ENCODE peak calls at places on chromosomes 12 and 14, in nine cellular contexts. One of them, this sample, is unnamed.
A peak's percentile ranks its signal among the peaks of the same experiment; 100 is the strongest.

GRCh38 chr14:85122690-85123089 is 407.3 kb upstream of the FLRT2 start:
- DNase-seq in left lung: no peak
- DNase-seq in sigmoid colon: no peak
- DNase-seq in right lobe of liver: no peak
- DNase-seq in BE2C: no peak
- DNase-seq in cardiac muscle cell: peak; percentile 23
- DNase-seq in IMR-90: peak; percentile 46
- DNase-seq in transverse colon: no peak
- DNase-seq in PC-3: peak; percentile 84
- DNase-seq in this sample: no peak

GRCh38 chr12:56087220-56087619 is 7.3 kb downstream of the ERBB3 start:
- DNase-seq in cardiac muscle cell: peak; percentile 17
- DNase-seq in right lobe of liver: peak; percentile 93
- DNase-seq in transverse colon: peak; percentile 91
- DNase-seq in left lung: peak; percentile 93
- DNase-seq in PC-3: peak; percentile 11
- DNase-seq in IMR-90: no peak
- DNase-seq in sigmoid colon: peak; percentile 75
- DNase-seq in BE2C: no peak
- DNase-seq in this sample: no peak

GRCh38 chr12:8077207-8077606 is 4.9 kb upstream of the NECAP1 start:
- DNase-seq in IMR-90: peak; percentile 62
- DNase-seq in left lung: no peak
- DNase-seq in transverse colon: no peak
- DNase-seq in PC-3: peak; percentile 65
- DNase-seq in BE2C: peak; percentile 49
- DNase-seq in right lobe of liver: no peak
- DNase-seq in cardiac muscle cell: no peak
- DNase-seq in sigmoid colon: no peak
- DNase-seq in this sample: peak; percentile 78

GRCh38 chr12:16229676-16230075 is 47.8 kb downstream of the SLC15A5 start:
- DNase-seq in left lung: no peak
- DNase-seq in BE2C: no peak
- DNase-seq in cardiac muscle cell: peak; percentile 19
- DNase-seq in transverse colon: no peak
- DNase-seq in right lobe of liver: no peak
- DNase-seq in sigmoid colon: no peak
- DNase-seq in PC-3: no peak
- DNase-seq in IMR-90: no peak
- DNase-seq in this sample: no peak

GRCh38 chr12:6337958-6338406 is 3.9 kb downstream of the TNFRSF1A start:
- DNase-seq in IMR-90: no peak
- DNase-seq in cardiac muscle cell: peak; percentile 52
- DNase-seq in PC-3: no peak
- DNase-seq in BE2C: no peak
- DNase-seq in right lobe of liver: no peak
- DNase-seq in sigmoid colon: no peak
- DNase-seq in transverse colon: no peak
- DNase-seq in left lung: no peak
- DNase-seq in this sample: no peak

GRCh38 chr14:101773378-101773777 is 11.9 kb downstream of the PPP2R5C start:
- DNase-seq in IMR-90: no peak
- DNase-seq in sigmoid colon: no peak
- DNase-seq in BE2C: no peak
- DNase-seq in transverse colon: no peak
- DNase-seq in cardiac muscle cell: no peak
- DNase-seq in left lung: no peak
- DNase-seq in PC-3: no peak
- DNase-seq in right lobe of liver: no peak
- DNase-seq in this sample: no peak

GRCh38 chr12:89995870-89996269 is 287.2 kb upstream of the ATP2B1 start:
- DNase-seq in IMR-90: peak; percentile 33
- DNase-seq in transverse colon: no peak
- DNase-seq in BE2C: no peak
- DNase-seq in left lung: no peak
- DNase-seq in right lobe of liver: no peak
- DNase-seq in cardiac muscle cell: no peak
- DNase-seq in PC-3: no peak
- DNase-seq in sigmoid colon: no peak
- DNase-seq in this sample: no peak

GRCh38 chr12:67042697-67043131 is 226.4 kb upstream of the CAND1 start:
- DNase-seq in PC-3: peak; percentile 69
- DNase-seq in right lobe of liver: no peak
- DNase-seq in cardiac muscle cell: peak; percentile 2
- DNase-seq in BE2C: no peak
- DNase-seq in left lung: no peak
- DNase-seq in IMR-90: peak; percentile 1
- DNase-seq in transverse colon: no peak
- DNase-seq in sigmoid colon: no peak
- DNase-seq in this sample: peak; percentile 52

GRCh38 chr12:2034633-2035420 is 18.0 kb upstream of the CACNA1C start:
- DNase-seq in cardiac muscle cell: peak; percentile 85
- DNase-seq in sigmoid colon: peak; percentile 94
- DNase-seq in transverse colon: peak; percentile 93
- DNase-seq in BE2C: peak; percentile 94
- DNase-seq in left lung: peak; percentile 97
- DNase-seq in right lobe of liver: peak; percentile 91
- DNase-seq in IMR-90: peak; percentile 66
- DNase-seq in PC-3: peak; percentile 75
- DNase-seq in this sample: peak; percentile 9

GRCh38 chr14:71803539-71804260 is 128.5 kb upstream of the RGS6 start:
- DNase-seq in cardiac muscle cell: peak; percentile 24
- DNase-seq in sigmoid colon: no peak
- DNase-seq in BE2C: no peak
- DNase-seq in transverse colon: no peak
- DNase-seq in IMR-90: peak; percentile 68
- DNase-seq in PC-3: peak; percentile 92
- DNase-seq in left lung: no peak
- DNase-seq in right lobe of liver: no peak
- DNase-seq in this sample: peak; percentile 54

GRCh38 chr12:104792570-104792969 is 165.5 kb downstream of the SLC41A2 start:
- DNase-seq in right lobe of liver: no peak
- DNase-seq in sigmoid colon: peak; percentile 74
- DNase-seq in left lung: no peak
- DNase-seq in cardiac muscle cell: peak; percentile 87
- DNase-seq in PC-3: peak; percentile 94
- DNase-seq in transverse colon: no peak
- DNase-seq in BE2C: no peak
- DNase-seq in IMR-90: peak; percentile 86
- DNase-seq in this sample: peak; percentile 56

GRCh38 chr12:56914256-56914655 is 20.0 kb downstream of the SDR9C7 start:
- DNase-seq in PC-3: no peak
- DNase-seq in cardiac muscle cell: no peak
- DNase-seq in right lobe of liver: no peak
- DNase-seq in IMR-90: no peak
- DNase-seq in sigmoid colon: no peak
- DNase-seq in BE2C: no peak
- DNase-seq in transverse colon: no peak
- DNase-seq in left lung: no peak
- DNase-seq in this sample: no peak

GRCh38 chr14:99241314-99242035 is 30.5 kb downstream of the BCL11B start:
- DNase-seq in right lobe of liver: no peak
- DNase-seq in cardiac muscle cell: no peak
- DNase-seq in transverse colon: no peak
- DNase-seq in PC-3: no peak
- DNase-seq in sigmoid colon: no peak
- DNase-seq in IMR-90: no peak
- DNase-seq in left lung: no peak
- DNase-seq in BE2C: no peak
- DNase-seq in this sample: no peak

GRCh38 chr12:113208041-113208934 is 13.0 kb upstream of the TPCN1 start:
- DNase-seq in cardiac muscle cell: peak; percentile 55
- DNase-seq in right lobe of liver: no peak
- DNase-seq in left lung: no peak
- DNase-seq in PC-3: no peak
- DNase-seq in IMR-90: peak; percentile 79
- DNase-seq in sigmoid colon: peak; percentile 73
- DNase-seq in transverse colon: peak; percentile 67
- DNase-seq in BE2C: no peak
- DNase-seq in this sample: no peak

GRCh38 chr12:7970475-7971252 is 34.7 kb upstream of the SLC2A3 start:
- DNase-seq in right lobe of liver: peak; percentile 80
- DNase-seq in sigmoid colon: peak; percentile 93
- DNase-seq in IMR-90: peak; percentile 94
- DNase-seq in PC-3: peak; percentile 81
- DNase-seq in cardiac muscle cell: peak; percentile 98
- DNase-seq in left lung: peak; percentile 98
- DNase-seq in transverse colon: peak; percentile 82
- DNase-seq in BE2C: peak; percentile 83
- DNase-seq in this sample: peak; percentile 90

GRCh38 chr14:60161176-60162107 is 3.8 kb downstream of the DHRS7 start:
- DNase-seq in PC-3: peak; percentile 51
- DNase-seq in transverse colon: no peak
- DNase-seq in right lobe of liver: peak; percentile 78
- DNase-seq in IMR-90: peak; percentile 18
- DNase-seq in cardiac muscle cell: peak; percentile 21
- DNase-seq in left lung: no peak
- DNase-seq in BE2C: no peak
- DNase-seq in sigmoid colon: peak; percentile 73
- DNase-seq in this sample: no peak

GRCh38 chr14:37602605-37603453 is 7.4 kb downstream of the TTC6 start:
- DNase-seq in BE2C: no peak
- DNase-seq in right lobe of liver: peak; percentile 75
- DNase-seq in IMR-90: no peak
- DNase-seq in PC-3: no peak
- DNase-seq in left lung: no peak
- DNase-seq in transverse colon: no peak
- DNase-seq in sigmoid colon: no peak
- DNase-seq in cardiac muscle cell: no peak
- DNase-seq in this sample: no peak

GRCh38 chr14:37601849-37602248 is 6.4 kb downstream of the TTC6 start:
- DNase-seq in right lobe of liver: no peak
- DNase-seq in transverse colon: no peak
- DNase-seq in PC-3: no peak
- DNase-seq in left lung: no peak
- DNase-seq in cardiac muscle cell: no peak
- DNase-seq in IMR-90: no peak
- DNase-seq in BE2C: no peak
- DNase-seq in sigmoid colon: no peak
- DNase-seq in this sample: no peak

GRCh38 chr14:37599527-37600368 is 4.3 kb downstream of the TTC6 start:
- DNase-seq in sigmoid colon: no peak
- DNase-seq in IMR-90: no peak
- DNase-seq in left lung: no peak
- DNase-seq in right lobe of liver: no peak
- DNase-seq in BE2C: no peak
- DNase-seq in PC-3: peak; percentile 63
- DNase-seq in cardiac muscle cell: no peak
- DNase-seq in transverse colon: no peak
- DNase-seq in this sample: no peak

GRCh38 chr14:37600880-37601741 is 5.7 kb downstream of the TTC6 start:
- DNase-seq in left lung: no peak
- DNase-seq in transverse colon: no peak
- DNase-seq in PC-3: peak; percentile 38
- DNase-seq in right lobe of liver: peak; percentile 70
- DNase-seq in IMR-90: no peak
- DNase-seq in BE2C: no peak
- DNase-seq in sigmoid colon: no peak
- DNase-seq in cardiac muscle cell: no peak
- DNase-seq in this sample: no peak

GRCh38 chr14:37603688-37604251 is 8.3 kb downstream of the TTC6 start:
- DNase-seq in transverse colon: no peak
- DNase-seq in cardiac muscle cell: no peak
- DNase-seq in right lobe of liver: no peak
- DNase-seq in IMR-90: no peak
- DNase-seq in BE2C: no peak
- DNase-seq in sigmoid colon: no peak
- DNase-seq in PC-3: no peak
- DNase-seq in left lung: no peak
- DNase-seq in this sample: no peak
- H3K27me3 ChIP-seq in transverse colon: peaks cover 58% of the 10 kb centered on the region
- H3K27me3 ChIP-seq in cardiac muscle cell: peaks cover 100% of the 10 kb centered on the region
- H3K27me3 ChIP-seq in right lobe of liver: no peaks in the 10 kb centered on the region
- H3K27me3 ChIP-seq in IMR-90: peaks cover 86% of the 10 kb centered on the region
- H3K27me3 ChIP-seq in BE2C: peaks cover 63% of the 10 kb centered on the region
- H3K27me3 ChIP-seq in sigmoid colon: peaks cover 60% of the 10 kb centered on the region
- H3K27me3 ChIP-seq in PC-3: no peaks in the 10 kb centered on the region
- H3K27me3 ChIP-seq in left lung: peaks cover 82% of the 10 kb centered on the region
- H3K27me3 ChIP-seq in this sample: peaks cover 100% of the 10 kb centered on the region

DNA sequence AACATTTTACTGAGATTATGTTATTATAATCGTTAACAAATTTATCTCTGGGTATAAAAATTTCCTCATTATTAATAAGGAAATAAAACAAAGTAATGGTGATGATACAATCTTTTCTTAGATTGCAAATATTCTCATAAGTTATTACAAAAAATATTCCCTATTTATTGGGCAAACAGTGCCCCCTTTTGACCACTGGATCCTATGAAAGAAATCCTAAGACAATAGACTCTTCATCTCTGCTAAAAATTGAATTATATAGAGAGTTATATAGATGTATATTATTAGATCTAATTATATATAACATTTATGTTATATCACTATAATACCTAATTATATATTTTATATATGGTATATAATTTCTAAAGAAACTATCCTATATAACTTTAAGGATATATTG is 94.2 kb upstream of the FGD4 start:
- DNase-seq in PC-3: no peak
- DNase-seq in right lobe of liver: no peak
- DNase-seq in sigmoid colon: no peak
- DNase-seq in left lung: no peak
- DNase-seq in cardiac muscle cell: peak; percentile 69
- DNase-seq in IMR-90: peak; percentile 50
- DNase-seq in transverse colon: no peak
- DNase-seq in BE2C: no peak
- DNase-seq in this sample: no peak
- TF ChIP-seq CTCF in PC-3: no peak
- TF ChIP-seq CTCF in right lobe of liver: peak; percentile 29
- TF ChIP-seq CTCF in sigmoid colon: no peak
- TF ChIP-seq CTCF in left lung: no peak
- TF ChIP-seq CTCF in cardiac muscle cell: peak; percentile 51
- TF ChIP-seq CTCF in IMR-90: peak; percentile 65
- TF ChIP-seq CTCF in transverse colon: no peak
- TF ChIP-seq CTCF in BE2C: peak; percentile 55
- TF ChIP-seq CTCF in this sample: peak; percentile 71

DNA sequence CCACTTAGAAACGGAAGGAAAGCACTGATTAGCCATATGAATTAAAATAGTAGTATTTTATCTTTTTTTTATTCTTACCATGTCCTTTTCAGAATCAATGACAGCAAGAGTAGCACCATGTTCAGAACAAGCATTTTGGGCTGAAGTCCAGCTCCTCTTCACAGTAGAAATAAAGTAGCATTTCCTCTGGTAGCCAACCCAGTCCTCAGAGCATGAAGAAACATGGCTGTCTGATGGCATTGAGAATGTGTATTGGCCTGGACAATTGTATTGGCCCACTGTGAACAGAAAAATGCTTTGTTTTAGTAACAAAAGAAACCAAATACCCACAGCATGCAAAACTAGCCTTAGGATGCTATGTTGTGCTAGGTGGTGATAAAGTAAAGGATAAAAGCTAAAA is 5.7 kb downstream of the CD69 start:
- DNase-seq in BE2C: no peak
- DNase-seq in right lobe of liver: no peak
- DNase-seq in cardiac muscle cell: no peak
- DNase-seq in PC-3: no peak
- DNase-seq in left lung: no peak
- DNase-seq in transverse colon: no peak
- DNase-seq in sigmoid colon: no peak
- DNase-seq in IMR-90: no peak
- DNase-seq in this sample: no peak
- H3K4me1 ChIP-seq in BE2C: no peaks in the 10 kb centered on the region
- H3K4me1 ChIP-seq in right lobe of liver: peaks cover 7% of the 10 kb centered on the region
- H3K4me1 ChIP-seq in cardiac muscle cell: no peaks in the 10 kb centered on the region
- H3K4me1 ChIP-seq in PC-3: no peaks in the 10 kb centered on the region
- H3K4me1 ChIP-seq in left lung: no peaks in the 10 kb centered on the region
- H3K4me1 ChIP-seq in transverse colon: no peaks in the 10 kb centered on the region
- H3K4me1 ChIP-seq in sigmoid colon: no peaks in the 10 kb centered on the region
- H3K4me1 ChIP-seq in IMR-90: no peaks in the 10 kb centered on the region
- H3K4me1 ChIP-seq in this sample: no peaks in the 10 kb centered on the region

GRCh38 chr12:98893126-98893525 is 248.0 kb downstream of the APAF1 start:
- DNase-seq in sigmoid colon: no peak
- DNase-seq in cardiac muscle cell: no peak
- DNase-seq in IMR-90: no peak
- DNase-seq in right lobe of liver: no peak
- DNase-seq in left lung: no peak
- DNase-seq in PC-3: no peak
- DNase-seq in BE2C: no peak
- DNase-seq in transverse colon: no peak
- DNase-seq in this sample: no peak
- H3K27me3 ChIP-seq in sigmoid colon: peaks cover 22% of the 10 kb centered on the region
- H3K27me3 ChIP-seq in cardiac muscle cell: peaks cover 84% of the 10 kb centered on the region
- H3K27me3 ChIP-seq in IMR-90: peaks cover 26% of the 10 kb centered on the region
- H3K27me3 ChIP-seq in right lobe of liver: no peaks in the 10 kb centered on the region
- H3K27me3 ChIP-seq in left lung: peaks cover 84% of the 10 kb centered on the region
- H3K27me3 ChIP-seq in PC-3: peaks cover 89% of the 10 kb centered on the region
- H3K27me3 ChIP-seq in BE2C: peaks cover 63% of the 10 kb centered on the region
- H3K27me3 ChIP-seq in transverse colon: peaks cover 64% of the 10 kb centered on the region
- H3K27me3 ChIP-seq in this sample: peaks cover 76% of the 10 kb centered on the region

This sample was measured in foreskin keratinocyte.